ENCODE peak calls at places on chromosomes 12 and 14, in eight cellular contexts. U is ascending aorta, E is iPS DF 6.9, M is GM23248, V is tibial nerve, I is left lung, N is sigmoid colon, F is SK-N-SH. Z is an unnamed sample.

GRCh38 chr14:68864301-68864810 is 71.5 kb upstream of the ZFP36L1 start:
- DNase-seq in I (no peak), V (no peak), F (no peak), N (no peak), E (no peak), U (peak; percentile 60), M (peak; percentile 41), Z (no peak)

GRCh38 chr12:116346222-116346621 is 68.7 kb upstream of the MED13L start:
- DNase-seq in I (no peak), U (no peak), F (peak; percentile 47), M (no peak), E (no peak), V (no peak), N (no peak), Z (no peak)

GRCh38 chr12:30878034-30878433 is 48.5 kb upstream of the TSPAN11 start:
- DNase-seq in F (no peak), V (no peak), I (no peak), N (no peak), E (no peak), M (no peak), U (no peak), Z (no peak)

GRCh38 chr14:57390806-57391562 is 598 bp downstream of the NAA30 start:
- DNase-seq in V (no peak), I (peak; percentile 39), F (peak; percentile 78), U (peak; percentile 65), N (peak; percentile 67), M (peak; percentile 71), E (no peak), Z (no peak)

GRCh38 chr12:82097438-82097837 is 260.7 kb downstream of the CCDC59 start:
- DNase-seq in E (no peak), V (no peak), M (no peak), N (no peak), F (no peak), U (no peak), I (no peak), Z (no peak)

GRCh38 chr14:69363964-69364363 is 34.1 kb downstream of the ERH start:
- DNase-seq in F (no peak), M (no peak), N (no peak), V (no peak), I (no peak), E (no peak), U (no peak), Z (no peak)

GRCh38 chr14:73173092-73173735 is 36.9 kb downstream of the PSEN1 start:
- DNase-seq in N (no peak), V (no peak), I (no peak), U (no peak), M (peak; percentile 70), E (no peak), F (peak; percentile 35), Z (peak; percentile 7)

GRCh38 chr14:77240336-77240915 is 30.6 kb downstream of the NGB start:
- DNase-seq in N (no peak), E (no peak), F (no peak), U (no peak), I (no peak), V (no peak), M (no peak), Z (no peak)

GRCh38 chr14:22185191-22185590 is 403.8 kb downstream of the DAD1 start:
- DNase-seq in E (no peak), N (no peak), U (no peak), I (no peak), M (peak; percentile 1), F (no peak), V (no peak), Z (no peak)

GRCh38 chr12:71955946-71956345 is 17.3 kb downstream of the TPH2 start:
- DNase-seq in M (peak; percentile 81), V (no peak), U (no peak), N (no peak), F (no peak), I (no peak), E (no peak), Z (peak; percentile 65)

GRCh38 chr14:96584907-96585671 is 82.9 kb downstream of the PAPOLA start:
- DNase-seq in I (no peak), E (no peak), V (no peak), M (no peak), N (no peak), F (peak; percentile 3), U (no peak), Z (no peak)

GRCh38 chr14:68789798-68790655 is 2.8 kb downstream of the ZFP36L1 start:
- DNase-seq in N (peak; percentile 80), F (no peak), I (no peak), M (peak; percentile 66), V (no peak), U (no peak), E (no peak), Z (no peak)

GRCh38 chr12:113866496-113866895 is 99.6 kb downstream of the RBM19 start:
- DNase-seq in U (no peak), E (no peak), M (no peak), V (no peak), F (no peak), N (no peak), I (no peak), Z (no peak)

GRCh38 chr14:70721542-70721941 is 79.8 kb downstream of the TTC9 start:
- DNase-seq in N (no peak), E (no peak), I (no peak), M (peak; percentile 12), V (no peak), F (no peak), U (no peak), Z (no peak)

GRCh38 chr12:100295764-100296555 is 29.0 kb downstream of the SCYL2 start:
- DNase-seq in N (no peak), M (peak; percentile 70), V (no peak), F (no peak), U (no peak), I (no peak), E (no peak), Z (no peak)

GRCh38 chr12:57051011-57051410 is 1.1 kb upstream of the MYO1A start:
- DNase-seq in M (no peak), V (no peak), F (no peak), I (no peak), E (no peak), N (no peak), U (no peak), Z (no peak)

GRCh38 chr12:1799882-1800645 is 20.3 kb upstream of the LRTM2 start:
- DNase-seq in U (peak; percentile 61), N (peak; percentile 48), M (no peak), E (no peak), V (peak; percentile 5), I (no peak), F (peak; percentile 18), Z (no peak)

GRCh38 chr12:21428241-21428640 is 9.2 kb upstream of the PYROXD1 start:
- DNase-seq in U (no peak), F (no peak), E (no peak), N (no peak), M (peak; percentile 8), I (no peak), V (no peak), Z (no peak)

GRCh38 chr12:15701721-15702156 is 87.4 kb downstream of the EPS8 start:
- DNase-seq in M (peak; percentile 80), V (no peak), U (no peak), I (no peak), N (no peak), E (no peak), F (no peak), Z (no peak)
- H3K27ac ChIP-seq in M (peak overlapping the region; percentile 72), V (peak overlapping the region; percentile 32), U (peak overlapping the region; percentile 90), I (peak overlapping the region; percentile 82), N (peak overlapping the region; percentile 73), E (no peak overlapping the region), F (peak overlapping the region; percentile 53), Z (no peak overlapping the region)

DNA sequence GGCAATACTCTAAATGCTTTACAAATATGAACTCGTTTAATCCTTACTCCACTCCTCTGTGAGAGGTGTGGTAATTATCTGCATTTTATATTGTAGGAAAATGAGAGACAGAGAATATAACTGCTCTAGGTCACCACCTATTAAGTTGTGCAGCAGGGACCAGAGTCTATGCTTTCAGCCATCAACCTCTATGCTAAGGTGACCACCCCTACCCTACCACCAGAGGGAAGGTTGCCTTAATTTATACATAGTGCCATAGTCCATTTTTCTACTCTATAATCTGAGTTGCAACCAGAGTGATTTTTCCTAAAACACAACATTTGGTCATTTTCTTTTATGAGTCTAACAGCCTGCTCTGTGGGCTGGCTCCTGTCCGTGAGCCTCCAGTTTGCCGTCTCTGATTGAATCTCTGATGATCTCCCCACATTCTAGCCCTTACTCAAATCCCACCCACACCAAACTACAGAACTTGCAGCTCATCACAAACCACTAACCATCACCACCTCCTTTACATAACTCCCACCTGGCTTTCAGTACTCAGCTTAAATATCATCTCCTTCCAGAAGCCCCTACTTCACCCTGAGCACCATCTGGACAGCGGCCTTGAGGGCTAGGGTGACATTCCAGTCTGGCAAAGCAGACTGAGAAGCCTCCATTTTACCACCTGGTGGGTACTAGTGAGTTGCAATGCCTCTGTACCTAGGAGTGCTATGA is 126.6 kb downstream of the PPM1H start:
- DNase-seq in U (no peak), N (no peak), F (no peak), I (no peak), M (no peak), E (no peak), V (no peak), Z (no peak)
- H3K27ac ChIP-seq in U (no peak overlapping the region), N (no peak overlapping the region), F (no peak overlapping the region), I (no peak overlapping the region), M (no peak overlapping the region), E (no peak overlapping the region), V (no peak overlapping the region), Z (no peak overlapping the region)

DNA sequence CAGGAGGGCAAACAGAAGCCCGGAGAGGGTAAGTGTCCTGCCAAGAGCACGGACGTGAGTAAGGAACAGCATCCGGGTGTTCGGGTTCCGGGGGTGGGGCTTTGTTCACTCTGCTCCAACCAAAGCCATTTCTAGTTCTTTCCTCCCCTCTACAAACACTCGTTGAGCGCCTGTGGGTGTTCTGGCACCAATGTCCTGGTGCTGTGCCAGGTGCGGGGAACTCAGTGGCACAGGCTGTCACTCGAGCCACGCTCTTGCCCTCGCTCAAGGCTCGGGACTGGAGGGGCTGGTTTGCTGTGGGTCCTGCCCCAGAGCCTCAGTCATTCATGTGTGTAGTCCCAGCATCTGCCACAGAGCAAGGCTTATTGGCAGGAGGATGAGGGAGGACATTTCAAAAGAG is 157.5 kb downstream of the CALM1 start:
- DNase-seq in U (peak; percentile 84), F (no peak), N (peak; percentile 79), I (no peak), E (no peak), V (no peak), M (no peak), Z (no peak)
- H3K27ac ChIP-seq in U (peak overlapping the region; percentile 30), F (no peak overlapping the region), N (peak overlapping the region; percentile 73), I (no peak overlapping the region), E (no peak overlapping the region), V (peak overlapping the region; percentile 20), M (no peak overlapping the region), Z (no peak overlapping the region)

DNA sequence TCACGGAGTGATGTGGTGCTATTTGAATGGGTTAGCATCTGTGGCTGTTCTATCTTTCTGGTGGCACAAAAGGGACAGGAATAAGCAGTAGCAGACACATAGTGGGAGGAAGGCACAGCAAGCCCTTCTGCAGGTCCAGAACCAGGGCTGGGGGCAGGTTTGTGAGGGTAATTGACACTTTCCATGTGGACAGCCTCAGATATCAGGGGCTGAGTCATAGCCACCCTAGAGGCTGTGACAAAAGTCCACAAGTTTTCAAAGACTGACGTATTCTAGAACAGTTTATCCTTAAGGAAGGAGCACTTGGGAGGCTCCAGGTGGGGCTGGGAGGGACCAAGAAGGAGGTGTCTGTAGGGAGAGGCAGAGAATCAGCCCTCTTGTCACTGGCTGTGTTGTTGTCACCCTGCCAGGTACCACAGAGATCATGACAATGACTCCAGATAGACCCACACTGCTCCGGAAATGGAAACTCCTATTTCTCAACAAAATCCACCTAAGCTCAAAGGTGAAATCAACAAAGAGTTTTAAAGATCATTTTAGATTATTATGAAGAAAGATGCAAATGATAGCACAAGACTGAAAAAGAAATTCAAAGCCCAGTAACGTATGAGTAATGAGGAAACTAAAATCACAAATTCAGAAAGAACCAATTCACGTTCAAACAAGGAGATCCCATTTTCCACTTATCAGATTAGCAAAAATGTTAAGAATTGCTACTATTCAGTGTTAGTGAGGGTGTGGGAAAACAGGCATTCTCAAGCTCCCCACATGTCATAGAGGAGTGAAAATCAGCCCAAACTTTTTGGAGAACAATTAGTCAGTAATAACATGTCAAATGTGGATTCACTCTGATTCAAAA is 48.3 kb downstream of the NFKBIA start:
- DNase-seq in I (no peak), M (peak; percentile 60), E (no peak), F (no peak), V (no peak), N (no peak), U (no peak), Z (no peak)
- H3K27ac ChIP-seq in I (peak overlapping the region; percentile 39), M (no peak overlapping the region), E (no peak overlapping the region), F (no peak overlapping the region), V (no peak overlapping the region), N (no peak overlapping the region), U (no peak overlapping the region), Z (no peak overlapping the region)